ENCODE peak calls at places on chromosomes 2 and 18, in five cellular contexts. T is astrocyte of the spinal cord, W is foreskin fibroblast, A is Calu3, F is left ventricle myocardium inferior. Y is an unnamed sample.

GRCh38 chr2:15959331-15960153 is 19.2 kb downstream of the MYCN start:
- DNase-seq in T (no peak), A (no peak), F (no peak), W (no peak), Y (no peak)

GRCh38 chr2:101832114-101832513 is 134.6 kb downstream of the MAP4K4 start:
- DNase-seq in W (no peak), A (no peak), T (no peak), F (no peak), Y (no peak)

GRCh38 chr18:74303936-74304335 is 11.7 kb upstream of the C18orf63 start:
- DNase-seq in A (no peak), T (peak), W (peak), F (no peak), Y (no peak)

GRCh38 chr2:143946436-143947385 is 573.2 kb downstream of the ZEB2 start:
- DNase-seq in T (no peak), W (peak), A (no peak), F (no peak), Y (no peak)

GRCh38 chr2:11241804-11242203 is 86.5 kb downstream of the SLC66A3 start:
- DNase-seq in F (no peak), T (no peak), A (no peak), W (no peak), Y (no peak)

GRCh38 chr2:44195714-44196113 is 27.0 kb downstream of the PPM1B start:
- DNase-seq in F (no peak), A (no peak), W (no peak), T (no peak), Y (no peak)

GRCh38 chr2:196186266-196186980 is 15.0 kb upstream of the STK17B start:
- DNase-seq in T (no peak), A (no peak), W (no peak), F (no peak), Y (no peak)

GRCh38 chr2:18993756-18994155 is 364.7 kb downstream of the OSR1 start:
- DNase-seq in F (no peak), W (peak), A (no peak), T (no peak), Y (no peak)

GRCh38 chr2:18208956-18209355 is 330.5 kb downstream of the KCNS3 start:
- DNase-seq in F (no peak), W (no peak), A (no peak), T (no peak), Y (no peak)

GRCh38 chr2:230932556-230933511 is 7.8 kb upstream of the GPR55 start:
- DNase-seq in T (no peak), F (peak), A (no peak), W (peak), Y (no peak)

GRCh38 chr2:18522484-18523146 is 37.8 kb downstream of the RDH14 start:
- DNase-seq in F (no peak), T (no peak), A (no peak), W (no peak), Y (no peak)

GRCh38 chr2:75608684-75609333 is 37.8 kb upstream of the MRPL19 start:
- DNase-seq in T (peak), F (peak), A (peak), W (no peak), Y (peak)

GRCh38 chr2:177629357-177630000 is 236.9 kb downstream of the AGPS start:
- DNase-seq in A (no peak), T (no peak), F (no peak), W (no peak), Y (no peak)

GRCh38 chr2:174180165-174180724 is 68.1 kb downstream of the OLA1 start:
- DNase-seq in F (no peak), T (no peak), A (no peak), W (no peak), Y (no peak)

GRCh38 chr2:80464275-80464674 is 159.7 kb upstream of the LRRTM1 start:
- DNase-seq in A (no peak), T (no peak), F (no peak), W (no peak), Y (no peak)

GRCh38 chr2:48144777-48145176 is 238.5 kb upstream of the FBXO11 start:
- DNase-seq in W (no peak), F (no peak), T (no peak), A (no peak), Y (no peak)

GRCh38 chr2:158144914-158145625 is 43.4 kb downstream of the UPP2 start:
- DNase-seq in T (no peak), A (no peak), F (no peak), W (no peak), Y (no peak)

GRCh38 chr18:26928669-26929313 is 63.3 kb upstream of the AQP4 start:
- DNase-seq in A (no peak), T (no peak), F (no peak), W (no peak), Y (no peak)

GRCh38 chr18:51639541-51639940 is 442.1 kb upstream of the MEX3C start:
- DNase-seq in A (no peak), F (no peak), W (no peak), T (no peak), Y (no peak)

GRCh38 chr2:173101687-173102086 is 26.0 kb downstream of the MAP3K20 start:
- DNase-seq in T (no peak), F (no peak), A (no peak), W (peak), Y (peak)

GRCh38 chr2:55460562-55460961 is 40.9 kb upstream of the CCDC88A start:
- DNase-seq in T (no peak), W (peak), F (no peak), A (no peak), Y (no peak)

GRCh38 chr2:209790066-209790728 is 18.6 kb downstream of the UNC80 start:
- DNase-seq in T (no peak), F (no peak), W (no peak), A (no peak), Y (no peak)

GRCh38 chr2:173770936-173771678 is 194.1 kb downstream of the SP3 start:
- DNase-seq in W (no peak), F (no peak), T (no peak), A (no peak), Y (no peak)

GRCh38 chr2:223815186-223815883 is 22.0 kb downstream of the AP1S3 start:
- DNase-seq in W (peak), F (no peak), A (peak), T (peak), Y (no peak)

GRCh38 chr2:219041252-219041651 is at the start of gene CFAP65:
- DNase-seq in W (peak), T (peak), A (peak), F (no peak), Y (peak)

GRCh38 chr2:68466778-68467076 is 367 bp downstream of the FBXO48 start:
- DNase-seq in F (no peak), A (no peak), T (no peak), W (no peak), Y (no peak)

GRCh38 chr2:46369783-46370182 is 72.6 kb downstream of the EPAS1 start:
- DNase-seq in T (no peak), W (no peak), F (no peak), A (no peak), Y (no peak)

GRCh38 chr2:212842544-212843185 is 304.1 kb upstream of the ERBB4 start:
- DNase-seq in F (no peak), W (peak), A (no peak), T (peak), Y (no peak)

GRCh38 chr18:42893991-42894390 is 221.5 kb downstream of the RIT2 start:
- DNase-seq in T (no peak), W (no peak), F (no peak), A (no peak), Y (no peak)

DNA sequence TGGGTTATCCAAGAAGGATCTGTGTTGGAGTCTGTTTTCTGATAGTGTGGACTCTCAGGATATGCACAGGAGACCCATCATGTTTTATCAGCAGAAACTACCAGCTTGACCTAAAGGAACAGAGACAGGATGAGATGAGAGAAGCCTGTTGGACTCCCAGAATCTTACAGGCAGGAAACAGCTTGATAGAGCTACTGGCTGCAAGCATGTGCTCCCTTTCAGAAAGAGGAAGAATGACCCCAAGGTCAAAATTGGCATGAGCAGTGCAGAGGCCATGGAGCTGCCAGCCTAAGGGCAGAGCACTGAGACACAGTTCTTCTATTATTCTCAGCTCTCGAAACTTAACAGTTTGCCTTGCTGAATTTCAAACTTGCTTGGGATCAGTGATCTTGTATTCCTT is 135.2 kb upstream of the NFATC1 start:
- DNase-seq in A (no peak), F (no peak), T (no peak), W (no peak), Y (no peak)
- TF ChIP-seq CTCF in A (no peak), F (no peak), T (no peak), W (no peak), Y (no peak)

GRCh38 chr2:3179208-3179607 is 198.4 kb downstream of the EIPR1 start:
- DNase-seq in W (no peak), T (no peak), A (no peak), F (no peak), Y (no peak)
- TF ChIP-seq CTCF in W (no peak), T (peak), A (no peak), F (no peak), Y (peak)

GRCh38 chr18:44895176-44895798 is 214.6 kb downstream of the SETBP1 start:
- DNase-seq in T (peak), A (peak), W (peak), F (peak), Y (peak)
- TF ChIP-seq CTCF in T (peak), A (no peak), W (peak), F (peak), Y (peak)

DNA sequence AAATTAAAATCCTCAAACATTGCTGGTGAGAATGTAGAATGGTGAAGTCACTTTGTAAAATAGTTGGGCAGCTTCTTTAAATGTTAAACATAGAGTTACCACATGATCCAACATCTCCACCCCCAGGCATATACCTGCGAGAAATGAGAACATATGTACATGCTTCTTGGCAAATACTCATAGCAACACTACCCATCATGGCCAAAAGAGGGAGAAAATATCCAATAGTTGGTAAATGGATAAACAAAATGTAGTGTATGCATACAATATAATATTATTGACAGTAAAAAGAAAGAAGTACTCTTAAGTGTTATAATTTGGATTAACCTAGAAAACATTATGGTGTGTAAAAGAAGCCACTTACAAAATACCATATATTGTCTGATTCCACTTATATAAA is 185.9 kb downstream of the CDH7 start:
- DNase-seq in T (no peak), F (no peak), A (no peak), W (no peak), Y (no peak)
- TF ChIP-seq CTCF in T (peak), F (no peak), A (no peak), W (no peak), Y (no peak)